ENCODE peak calls at places on chromosomes 16 and 17, in four cellular contexts. L is HepG2, T is SK-N-SH, Q is H1. V is an unnamed sample.

GRCh38 chr16:11511801-11512200 is 74.9 kb downstream of the LITAF start:
- DNase-seq in L (no peak), T (no peak), Q (no peak), V (no peak)

GRCh38 chr17:75650874-75651273 is 16.1 kb downstream of the RECQL5 start:
- DNase-seq in L (no peak), T (no peak), Q (no peak), V (no peak)

GRCh38 chr16:85479972-85480726 is 133.0 kb upstream of the GSE1 start:
- DNase-seq in L (no peak), T (no peak), Q (peak; percentile 73), V (peak; percentile 26)

GRCh38 chr16:2774161-2774891 is 2.8 kb downstream of the ELOB start:
- DNase-seq in L (no peak), T (no peak), Q (no peak), V (peak; percentile 16)

GRCh38 chr16:2156025-2156848 is 655 bp downstream of the TRAF7 start:
- DNase-seq in L (peak; percentile 39), T (peak; percentile 58), Q (no peak), V (peak; percentile 56)

GRCh38 chr16:7443108-7443507 is 110.5 kb downstream of the RBFOX1 start:
- DNase-seq in L (no peak), T (no peak), Q (no peak), V (no peak)

GRCh38 chr17:19724501-19725420 is 8.4 kb upstream of the SLC47A2 start:
- DNase-seq in L (no peak), T (no peak), Q (no peak), V (peak; percentile 78)

GRCh38 chr17:75010683-75011406 is 1.6 kb upstream of the MRPL58 start:
- DNase-seq in L (peak; percentile 68), T (peak; percentile 91), Q (no peak), V (peak; percentile 33)

GRCh38 chr17:76432712-76433336 is 20.1 kb downstream of the UBE2O start:
- DNase-seq in L (peak; percentile 41), T (no peak), Q (no peak), V (no peak)

GRCh38 chr17:77085916-77086432 is 54.8 kb upstream of the SEC14L1 start:
- DNase-seq in L (no peak), T (peak; percentile 87), Q (peak; percentile 54), V (no peak)

GRCh38 chr16:12600116-12600515 is 203.6 kb downstream of the CPPED1 start:
- DNase-seq in L (no peak), T (no peak), Q (no peak), V (no peak)

GRCh38 chr17:59330314-59330942 is 1.0 kb upstream of the YPEL2 start:
- DNase-seq in L (peak; percentile 88), T (no peak), Q (no peak), V (no peak)

GRCh38 chr16:2043296-2043979 is 4.2 kb downstream of the NTHL1 start:
- DNase-seq in L (no peak), T (no peak), Q (no peak), V (no peak)

GRCh38 chr17:35817196-35817595 is 7.9 kb downstream of the TAF15 start:
- DNase-seq in L (no peak), T (no peak), Q (no peak), V (no peak)

GRCh38 chr17:45423936-45424335 is 8.7 kb downstream of the ARHGAP27 start:
- DNase-seq in L (no peak), T (no peak), Q (no peak), V (no peak)

GRCh38 chr17:1882836-1883235 is 53.0 kb downstream of the RPA1 start:
- DNase-seq in L (peak; percentile 33), T (peak; percentile 49), Q (peak; percentile 58), V (no peak)

GRCh38 chr17:17067277-17067676 is 25.0 kb downstream of the MPRIP start:
- DNase-seq in L (no peak), T (no peak), Q (no peak), V (no peak)

GRCh38 chr17:8273884-8274444 is 14.5 kb upstream of the RANGRF start:
- DNase-seq in L (peak; percentile 96), T (no peak), Q (no peak), V (no peak)

GRCh38 chr16:74836111-74836671 is 61.6 kb upstream of the FA2H start:
- DNase-seq in L (no peak), T (no peak), Q (no peak), V (no peak)

GRCh38 chr17:81991684-81992513 is 14.5 kb downstream of the ASPSCR1 start:
- DNase-seq in L (peak; percentile 98), T (peak; percentile 81), Q (no peak), V (no peak)

GRCh38 chr17:4187076-4187475 is 44.1 kb downstream of the CYB5D2 start:
- DNase-seq in L (no peak), T (no peak), Q (no peak), V (no peak)

GRCh38 chr16:74749291-74750055 is 25.1 kb downstream of the FA2H start:
- DNase-seq in L (no peak), T (no peak), Q (no peak), V (no peak)

GRCh38 chr17:36511216-36511615 is 23.5 kb downstream of the MYO19 start:
- DNase-seq in L (no peak), T (no peak), Q (no peak), V (no peak)

GRCh38 chr16:10126686-10127085 is 55.5 kb downstream of the GRIN2A start:
- DNase-seq in L (no peak), T (no peak), Q (no peak), V (no peak)

GRCh38 chr17:52212851-52213250 is 54.3 kb upstream of the CA10 start:
- DNase-seq in L (no peak), T (no peak), Q (no peak), V (no peak)

GRCh38 chr16:30358990-30359870 is 4.1 kb upstream of the CD2BP2 start:
- DNase-seq in L (no peak), T (no peak), Q (no peak), V (no peak)

GRCh38 chr17:62126292-62126691 is 61.2 kb upstream of the MED13 start:
- DNase-seq in L (no peak), T (no peak), Q (no peak), V (no peak)

GRCh38 chr17:61157246-61157887 is 242.3 kb upstream of the TBX2 start:
- DNase-seq in L (no peak), T (peak; percentile 54), Q (no peak), V (no peak)

GRCh38 chr17:66726371-66726770 is 108.5 kb upstream of the CACNG5 start:
- DNase-seq in L (no peak), T (no peak), Q (no peak), V (no peak)

GRCh38 chr17:66726846-66727245 is 108.1 kb upstream of the CACNG5 start:
- DNase-seq in L (no peak), T (no peak), Q (no peak), V (no peak)

GRCh38 chr17:66725956-66726355 is 109.0 kb upstream of the CACNG5 start:
- DNase-seq in L (no peak), T (no peak), Q (no peak), V (no peak)

GRCh38 chr17:66730497-66730923 is 104.4 kb upstream of the CACNG5 start:
- DNase-seq in L (no peak), T (no peak), Q (peak; percentile 72), V (no peak)

GRCh38 chr17:66727634-66728570 is 107.0 kb upstream of the CACNG5 start:
- DNase-seq in L (peak; percentile 47), T (peak; percentile 87), Q (peak; percentile 78), V (peak; percentile 18)
- TF ChIP-seq GABPA in L (no peak), T (no peak), Q (peak; percentile 48), V (no peak)

GRCh38 chr16:50366126-50366525 is 2.7 kb downstream of the BRD7 start:
- DNase-seq in L (no peak), T (no peak), Q (no peak), V (peak; percentile 21)

GRCh38 chr16:50369133-50369804 is 481 bp upstream of the BRD7 start:
- DNase-seq in L (no peak), T (no peak), Q (no peak), V (no peak)

GRCh38 chr16:50371036-50371716 is 2.4 kb upstream of the BRD7 start:
- DNase-seq in L (peak; percentile 66), T (no peak), Q (no peak), V (no peak)

GRCh38 chr16:50368410-50369132 is at the start of gene BRD7:
- DNase-seq in L (peak; percentile 62), T (peak; percentile 97), Q (peak; percentile 71), V (no peak)

DNA sequence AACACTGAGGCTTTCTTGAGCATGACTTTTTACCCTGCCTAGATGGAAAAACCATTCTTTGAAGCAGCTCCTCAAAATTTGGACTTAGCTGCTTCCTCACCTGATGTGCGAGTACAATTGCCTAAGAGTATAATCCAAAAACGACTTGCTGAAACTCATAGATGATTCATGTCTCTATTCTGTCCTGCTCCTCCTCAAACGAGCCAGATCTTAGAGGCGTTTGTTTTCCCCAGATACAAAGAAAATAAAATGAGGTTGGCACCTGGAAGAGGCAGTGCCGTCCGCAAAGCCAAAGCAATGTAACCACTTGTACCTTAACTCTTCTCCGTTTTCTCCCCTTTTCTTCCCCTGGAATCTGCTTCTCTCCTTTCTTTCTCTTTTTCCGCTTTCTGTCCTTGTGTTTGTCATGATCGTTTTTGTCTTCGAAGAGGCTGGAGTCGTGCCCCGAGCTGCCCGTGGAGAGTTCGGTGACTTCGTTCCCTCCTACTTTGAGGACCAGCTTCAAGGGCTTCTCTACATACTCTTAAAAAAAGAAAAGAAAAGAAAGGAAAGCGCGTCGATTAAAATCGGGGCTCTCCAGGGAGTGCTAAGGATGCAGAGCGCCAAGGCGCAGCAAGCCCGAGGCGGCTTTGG is 895 bp downstream of the BRD7 start:
- DNase-seq in L (no peak), T (no peak), Q (no peak), V (no peak)
- H3K27ac ChIP-seq in L (peak overlapping the region; percentile 68), T (peak overlapping the region; percentile 72), Q (peak overlapping the region; percentile 55), V (peak overlapping the region; percentile 53)

DNA sequence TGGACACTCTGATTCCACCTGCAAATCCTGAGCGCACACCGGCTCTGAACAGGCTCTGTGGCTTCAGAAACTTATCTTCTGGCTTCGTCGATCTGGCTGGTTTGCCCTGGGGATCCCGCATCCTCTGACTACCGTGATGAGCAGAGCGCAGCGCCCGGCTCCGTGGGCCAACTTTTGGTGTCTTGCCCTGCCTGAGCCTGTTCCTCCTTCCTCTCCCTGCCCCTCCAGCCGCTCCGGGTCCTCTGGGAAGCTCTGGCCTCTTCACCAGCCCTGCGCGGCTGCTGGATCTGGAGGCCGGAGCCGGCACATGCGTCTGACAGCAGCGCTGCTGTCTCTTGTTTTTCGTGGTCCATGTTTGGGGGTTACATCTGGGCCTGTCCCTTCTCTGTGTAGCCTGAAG is 65.6 kb downstream of the JPH3 start:
- DNase-seq in L (no peak), T (no peak), Q (no peak), V (no peak)
- TF ChIP-seq GABPA in L (no peak), T (no peak), Q (no peak), V (no peak)

GRCh38 chr16:23432176-23433128 is 20.5 kb downstream of the COG7 start:
- DNase-seq in L (peak; percentile 46), T (peak; percentile 22), Q (no peak), V (no peak)
- H3K27ac ChIP-seq in L (no peak overlapping the region), T (no peak overlapping the region), Q (no peak overlapping the region), V (no peak overlapping the region)

V was measured in HL-60.